ENCODE peak calls at places on chromosome 12, in six cellular contexts. J is fibroblast of lung; V is stomach; G is activated CD8-positive, alpha-beta memory T cell treated with anti-CD3 and anti-CD28 coated beads for 1 hour; B is OCI-M1; X is NCI-H2107. I is an unnamed sample.

GRCh38 chr12:93616584-93617101 is 44.2 kb downstream of the SOCS2 start:
- DNase-seq in J (peak; percentile 44), B (no peak), G (no peak), X (no peak), V (no peak), I (no peak)

GRCh38 chr12:18424857-18425256 is 163.5 kb downstream of the PIK3C2G start:
- DNase-seq in X (no peak), V (no peak), B (no peak), G (no peak), J (no peak), I (no peak)

GRCh38 chr12:99553461-99553860 is 94.1 kb upstream of the GARIN6 start:
- DNase-seq in V (no peak), J (no peak), B (no peak), G (no peak), X (no peak), I (no peak)

GRCh38 chr12:106179086-106179485 is 40.3 kb upstream of the NUAK1 start:
- DNase-seq in X (peak; percentile 75), V (no peak), B (no peak), J (no peak), G (no peak), I (no peak)

GRCh38 chr12:16281157-16281556 is 3.7 kb upstream of the SLC15A5 start:
- DNase-seq in B (no peak), J (no peak), X (no peak), V (no peak), G (no peak), I (no peak)

GRCh38 chr12:113333877-113334785 is 778 bp downstream of the SLC8B1 start:
- DNase-seq in G (no peak), B (peak; percentile 46), X (no peak), V (peak; percentile 40), J (no peak), I (no peak)

GRCh38 chr12:55068416-55069010 is 48.7 kb downstream of the NEUROD4 start:
- DNase-seq in V (no peak), J (peak; percentile 54), X (peak; percentile 64), B (peak; percentile 82), G (no peak), I (no peak)

GRCh38 chr12:7144414-7145120 is 14.4 kb downstream of the CLSTN3 start:
- DNase-seq in B (peak; percentile 65), V (no peak), X (no peak), J (peak; percentile 58), G (no peak), I (no peak)

GRCh38 chr12:30988887-30989286 is 62.3 kb downstream of the TSPAN11 start:
- DNase-seq in B (no peak), X (no peak), V (peak; percentile 78), J (no peak), G (no peak), I (no peak)

GRCh38 chr12:75631809-75632208 is 120.4 kb upstream of the KRR1 start:
- DNase-seq in J (no peak), X (no peak), V (no peak), B (no peak), G (no peak), I (no peak)

GRCh38 chr12:44874981-44875416 is 1.1 kb downstream of the NELL2 start:
- DNase-seq in J (no peak), B (peak; percentile 11), G (peak; percentile 2), X (no peak), V (no peak), I (no peak)

GRCh38 chr12:104263580-104264358 is 39.8 kb upstream of the EID3 start:
- DNase-seq in J (peak; percentile 37), V (no peak), G (no peak), B (peak; percentile 38), X (peak; percentile 16), I (no peak)

GRCh38 chr12:52947738-52948423 is 1.0 kb upstream of the KRT18 start:
- DNase-seq in V (no peak), J (no peak), X (no peak), G (no peak), B (no peak), I (no peak)

GRCh38 chr12:57739914-57740538 is 1.5 kb upstream of the AGAP2 start:
- DNase-seq in V (no peak), X (no peak), B (no peak), G (no peak), J (no peak), I (no peak)

GRCh38 chr12:112546996-112547395 is 128.2 kb downstream of the PTPN11 start:
- DNase-seq in V (no peak), B (no peak), X (no peak), G (no peak), J (no peak), I (no peak)

GRCh38 chr12:124032265-124032886 is 59.4 kb downstream of the ZNF664 start:
- DNase-seq in V (peak; percentile 38), J (peak; percentile 79), G (no peak), X (peak; percentile 19), B (peak; percentile 72), I (no peak)

GRCh38 chr12:1593232-1594044 is 943 bp downstream of the FBXL14 start:
- DNase-seq in G (no peak), V (peak; percentile 68), J (no peak), X (no peak), B (peak; percentile 67), I (peak; percentile 24)

GRCh38 chr12:57242329-57242690 is 8.7 kb downstream of the STAC3 start:
- DNase-seq in X (peak; percentile 40), V (peak; percentile 58), B (no peak), G (no peak), J (no peak), I (no peak)

GRCh38 chr12:122979908-122980191 is 631 bp upstream of the ARL6IP4 start:
- DNase-seq in B (peak; percentile 60), G (no peak), V (no peak), X (no peak), J (no peak), I (no peak)

GRCh38 chr12:119176267-119177055 is 2.3 kb upstream of the HSPB8 start:
- DNase-seq in G (no peak), B (no peak), J (peak; percentile 94), X (peak; percentile 42), V (peak; percentile 78), I (no peak)